ENCODE peak calls at places on chromosomes 5 and 9, in four cellular contexts. One of them, this sample, is unnamed.

GRCh38 chr5:180284161-180284560 is 7.7 kb downstream of the MAPK9 start:
- DNase-seq in GM23338: peak
- DNase-seq in Calu3: no peak
- DNase-seq in substantia nigra: peak
- DNase-seq in this sample: no peak

GRCh38 chr5:100520348-100520747 is 14.8 kb upstream of the FAM174A start:
- DNase-seq in Calu3: no peak
- DNase-seq in substantia nigra: no peak
- DNase-seq in GM23338: peak
- DNase-seq in this sample: no peak

GRCh38 chr9:36018755-36019720 is 17.7 kb upstream of the RECK start:
- DNase-seq in substantia nigra: no peak
- DNase-seq in GM23338: no peak
- DNase-seq in Calu3: no peak
- DNase-seq in this sample: no peak

GRCh38 chr5:101163088-101163487 is 260.0 kb upstream of the ST8SIA4 start:
- DNase-seq in GM23338: no peak
- DNase-seq in substantia nigra: no peak
- DNase-seq in Calu3: no peak
- DNase-seq in this sample: no peak

GRCh38 chr5:173457482-173457881 is 129.3 kb upstream of the STC2 start:
- DNase-seq in Calu3: no peak
- DNase-seq in GM23338: no peak
- DNase-seq in substantia nigra: no peak
- DNase-seq in this sample: no peak

GRCh38 chr5:107470007-107470582 is 200.6 kb downstream of the EFNA5 start:
- DNase-seq in GM23338: no peak
- DNase-seq in substantia nigra: no peak
- DNase-seq in Calu3: no peak
- DNase-seq in this sample: no peak

GRCh38 chr5:56337715-56338319 is 104.7 kb upstream of the ANKRD55 start:
- DNase-seq in substantia nigra: no peak
- DNase-seq in Calu3: no peak
- DNase-seq in GM23338: no peak
- DNase-seq in this sample: no peak

GRCh38 chr5:156497816-156498215 is 170.9 kb downstream of the SGCD start:
- DNase-seq in GM23338: no peak
- DNase-seq in substantia nigra: no peak
- DNase-seq in Calu3: no peak
- DNase-seq in this sample: no peak

GRCh38 chr9:83431470-83432060 is 106.6 kb downstream of the FRMD3 start:
- DNase-seq in Calu3: peak
- DNase-seq in substantia nigra: no peak
- DNase-seq in GM23338: no peak
- DNase-seq in this sample: no peak

GRCh38 chr9:82331091-82331490 is 342.5 kb downstream of the SPATA31D1 start:
- DNase-seq in GM23338: no peak
- DNase-seq in Calu3: no peak
- DNase-seq in substantia nigra: no peak
- DNase-seq in this sample: no peak

GRCh38 chr9:110030632-110031031 is 177.3 kb downstream of the C9orf152 start:
- DNase-seq in substantia nigra: no peak
- DNase-seq in GM23338: no peak
- DNase-seq in Calu3: no peak
- DNase-seq in this sample: no peak

GRCh38 chr5:669842-670395 is 23.2 kb downstream of the TPPP start:
- DNase-seq in substantia nigra: no peak
- DNase-seq in Calu3: no peak
- DNase-seq in GM23338: peak
- DNase-seq in this sample: no peak

GRCh38 chr9:111833941-111834340 is 39.2 kb upstream of the SHOC1 start:
- DNase-seq in GM23338: no peak
- DNase-seq in substantia nigra: no peak
- DNase-seq in Calu3: no peak
- DNase-seq in this sample: no peak

GRCh38 chr9:77475641-77476473 is 172.3 kb downstream of the GNA14 start:
- DNase-seq in GM23338: peak
- DNase-seq in substantia nigra: no peak
- DNase-seq in Calu3: no peak
- DNase-seq in this sample: no peak

GRCh38 chr5:75348241-75348640 is 11.2 kb downstream of the HMGCR start:
- DNase-seq in substantia nigra: no peak
- DNase-seq in Calu3: no peak
- DNase-seq in GM23338: no peak
- DNase-seq in this sample: no peak

GRCh38 chr9:15505927-15506326 is 4.8 kb downstream of the PSIP1 start:
- DNase-seq in substantia nigra: no peak
- DNase-seq in GM23338: no peak
- DNase-seq in Calu3: no peak
- DNase-seq in this sample: no peak

GRCh38 chr5:87300744-87301143 is 33.1 kb downstream of the RASA1 start:
- DNase-seq in GM23338: no peak
- DNase-seq in substantia nigra: no peak
- DNase-seq in Calu3: peak
- DNase-seq in this sample: no peak

GRCh38 chr9:88754452-88754851 is 219.5 kb downstream of the NXNL2 start:
- DNase-seq in GM23338: no peak
- DNase-seq in Calu3: no peak
- DNase-seq in substantia nigra: no peak
- DNase-seq in this sample: no peak

GRCh38 chr9:94772654-94773303 is 46.3 kb downstream of the AOPEP start:
- DNase-seq in GM23338: no peak
- DNase-seq in Calu3: no peak
- DNase-seq in substantia nigra: peak
- DNase-seq in this sample: peak

GRCh38 chr9:130026583-130027427 is 16.2 kb downstream of the FNBP1 start:
- DNase-seq in Calu3: no peak
- DNase-seq in GM23338: no peak
- DNase-seq in substantia nigra: no peak
- DNase-seq in this sample: no peak

GRCh38 chr9:37215456-37216229 is 95.3 kb downstream of the ZCCHC7 start:
- DNase-seq in GM23338: no peak
- DNase-seq in Calu3: no peak
- DNase-seq in substantia nigra: no peak
- DNase-seq in this sample: no peak

GRCh38 chr9:123360161-123361085 is 4.4 kb downstream of the CRB2 start:
- DNase-seq in Calu3: peak
- DNase-seq in GM23338: peak
- DNase-seq in substantia nigra: peak
- DNase-seq in this sample: peak

GRCh38 chr9:18459958-18460584 is 13.9 kb upstream of the ADAMTSL1 start:
- DNase-seq in GM23338: no peak
- DNase-seq in Calu3: no peak
- DNase-seq in substantia nigra: no peak
- DNase-seq in this sample: no peak

GRCh38 chr5:39420482-39421145 is 4.2 kb downstream of the DAB2 start:
- DNase-seq in Calu3: no peak
- DNase-seq in GM23338: no peak
- DNase-seq in substantia nigra: peak
- DNase-seq in this sample: no peak

GRCh38 chr5:179862891-179863290 is 4.3 kb upstream of the MRNIP start:
- DNase-seq in substantia nigra: no peak
- DNase-seq in Calu3: no peak
- DNase-seq in GM23338: no peak
- DNase-seq in this sample: no peak

GRCh38 chr9:5949103-5949699 is 58.5 kb downstream of the MLANA start:
- DNase-seq in substantia nigra: no peak
- DNase-seq in GM23338: no peak
- DNase-seq in Calu3: no peak
- DNase-seq in this sample: no peak

GRCh38 chr9:35599763-35600604 is 5.1 kb upstream of the TESK1 start:
- DNase-seq in GM23338: peak
- DNase-seq in substantia nigra: no peak
- DNase-seq in Calu3: no peak
- DNase-seq in this sample: no peak

GRCh38 chr9:25677301-25678146 is 720 bp downstream of the TUSC1 start:
- DNase-seq in GM23338: peak
- DNase-seq in substantia nigra: peak
- DNase-seq in Calu3: peak
- DNase-seq in this sample: peak

This sample was measured in NCI-H146.